ENCODE peak calls at places on chromosomes 12 and 14, in eight cellular contexts. J is heart left ventricle, R is SK-N-SH, N is Caco-2, Z is A549, F is gastrocnemius medialis, W is GM23248, V is small intestine. A is an unnamed sample. For H3K9me3 and H3K4me1, the result is how much of the 10 kb centered on the place peaks cover.

GRCh38 chr14:77458249-77458950 is 507 bp downstream of the AHSA1 start:
- DNase-seq in J (no peak), R (peak), N (peak), Z (peak), F (no peak), W (peak), V (peak), A (peak)

GRCh38 chr14:56087824-56088571 is 30.2 kb upstream of the PELI2 start:
- DNase-seq in J (no peak), R (no peak), N (no peak), Z (no peak), F (no peak), W (no peak), V (no peak), A (peak)

GRCh38 chr12:85979641-85980040 is 105.5 kb downstream of the NTS start:
- DNase-seq in J (no peak), R (no peak), N (no peak), Z (no peak), F (no peak), W (no peak), V (no peak), A (no peak)

GRCh38 chr12:65878540-65878939 is 54.3 kb downstream of the HMGA2 start:
- DNase-seq in J (no peak), R (no peak), N (peak), Z (peak), F (no peak), W (peak), V (no peak), A (peak)

GRCh38 chr12:106112094-106112822 is 26.5 kb downstream of the NUAK1 start:
- DNase-seq in J (no peak), R (peak), N (no peak), Z (no peak), F (peak), W (peak), V (no peak), A (no peak)

GRCh38 chr14:105739331-105740102 is 213.1 kb downstream of the TMEM121 start:
- DNase-seq in J (no peak), R (peak), N (no peak), Z (no peak), F (no peak), W (no peak), V (no peak), A (no peak)

GRCh38 chr14:37874429-37875109 is 279.1 kb downstream of the TTC6 start:
- DNase-seq in J (peak), R (peak), N (peak), Z (peak), F (peak), W (peak), V (peak), A (peak)

GRCh38 chr14:83924259-83924658 is 1605.7 kb upstream of the FLRT2 start:
- DNase-seq in J (no peak), R (no peak), N (no peak), Z (no peak), F (no peak), W (no peak), V (no peak), A (no peak)

GRCh38 chr14:75561013-75561432 is 17.4 kb upstream of the FLVCR2 start:
- DNase-seq in J (peak), R (peak), N (peak), Z (peak), F (peak), W (peak), V (peak), A (peak)

GRCh38 chr14:68248481-68249255 is 429.1 kb downstream of the RAD51B start:
- DNase-seq in J (no peak), R (peak), N (no peak), Z (peak), F (peak), W (peak), V (peak), A (peak)

GRCh38 chr14:80387563-80387981 is 176.3 kb upstream of the DIO2 start:
- DNase-seq in J (no peak), R (no peak), N (no peak), Z (no peak), F (peak), W (no peak), V (no peak), A (no peak)

GRCh38 chr12:48824112-48824511 is 5.8 kb downstream of the CACNB3 start:
- DNase-seq in J (no peak), R (no peak), N (no peak), Z (no peak), F (no peak), W (no peak), V (no peak), A (no peak)

GRCh38 chr14:57261604-57262003 is 7.1 kb downstream of the EXOC5 start:
- DNase-seq in J (no peak), R (no peak), N (no peak), Z (no peak), F (no peak), W (no peak), V (peak), A (no peak)

DNA sequence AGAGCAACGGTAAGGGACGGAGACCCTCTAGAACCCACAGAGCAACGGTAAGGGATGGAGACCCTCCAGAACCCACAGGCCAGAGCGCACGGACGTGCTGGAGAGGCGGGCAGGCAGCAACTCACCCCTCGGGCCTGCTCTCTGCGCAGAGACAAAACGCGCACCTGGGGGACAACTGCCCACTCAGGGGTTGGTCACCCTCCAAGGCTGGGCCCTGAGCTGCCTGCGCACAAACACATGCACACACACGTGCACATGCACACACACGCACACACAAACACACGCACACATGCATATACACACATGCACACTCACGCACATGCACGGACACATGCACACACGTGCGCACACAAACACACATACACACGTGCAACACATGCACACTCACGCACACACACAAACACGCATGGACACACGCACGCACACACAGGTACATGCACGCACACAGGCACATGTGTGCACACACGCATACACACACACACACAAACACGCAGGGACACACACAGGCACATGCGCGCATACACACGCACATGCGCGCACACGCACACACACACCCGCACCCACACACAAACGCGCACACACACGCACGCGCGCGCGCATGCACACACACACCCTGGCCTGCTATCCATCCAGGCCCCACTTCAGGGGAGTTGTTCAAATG is 88.3 kb downstream of the NCOR2 start:
- DNase-seq in J (no peak), R (no peak), N (no peak), Z (peak), F (no peak), W (no peak), V (no peak), A (no peak)
- H3K9me3 ChIP-seq in J (under half), R (under half), N (under half), Z (under half), F (under half), W (under half), V (under half), A (under half)

DNA sequence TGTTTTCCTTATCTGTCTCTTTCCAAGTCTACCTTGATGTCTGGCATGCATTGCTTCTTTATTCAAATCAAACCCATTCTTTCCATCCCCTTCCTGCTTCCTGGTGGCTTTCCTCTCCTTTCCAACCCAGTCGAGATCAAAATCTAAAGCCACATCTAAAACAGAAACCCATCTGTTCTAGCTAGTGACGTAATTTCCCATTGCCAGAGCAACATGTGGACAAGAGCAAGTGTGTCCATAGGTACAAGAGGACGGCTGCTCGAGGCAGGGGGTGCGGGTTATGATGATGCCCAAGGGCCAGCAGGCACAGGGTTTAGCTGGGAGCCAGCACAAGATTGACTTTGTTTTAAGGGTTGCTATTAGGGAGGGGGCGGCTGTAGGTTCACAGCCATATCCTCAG is 7.0 kb downstream of the KRT80 start:
- DNase-seq in J (no peak), R (peak), N (no peak), Z (no peak), F (no peak), W (no peak), V (no peak), A (no peak)
- H3K4me1 ChIP-seq in J (under half), R (half or more), N (under half), Z (half or more), F (under half), W (under half), V (under half), A (under half)

DNA sequence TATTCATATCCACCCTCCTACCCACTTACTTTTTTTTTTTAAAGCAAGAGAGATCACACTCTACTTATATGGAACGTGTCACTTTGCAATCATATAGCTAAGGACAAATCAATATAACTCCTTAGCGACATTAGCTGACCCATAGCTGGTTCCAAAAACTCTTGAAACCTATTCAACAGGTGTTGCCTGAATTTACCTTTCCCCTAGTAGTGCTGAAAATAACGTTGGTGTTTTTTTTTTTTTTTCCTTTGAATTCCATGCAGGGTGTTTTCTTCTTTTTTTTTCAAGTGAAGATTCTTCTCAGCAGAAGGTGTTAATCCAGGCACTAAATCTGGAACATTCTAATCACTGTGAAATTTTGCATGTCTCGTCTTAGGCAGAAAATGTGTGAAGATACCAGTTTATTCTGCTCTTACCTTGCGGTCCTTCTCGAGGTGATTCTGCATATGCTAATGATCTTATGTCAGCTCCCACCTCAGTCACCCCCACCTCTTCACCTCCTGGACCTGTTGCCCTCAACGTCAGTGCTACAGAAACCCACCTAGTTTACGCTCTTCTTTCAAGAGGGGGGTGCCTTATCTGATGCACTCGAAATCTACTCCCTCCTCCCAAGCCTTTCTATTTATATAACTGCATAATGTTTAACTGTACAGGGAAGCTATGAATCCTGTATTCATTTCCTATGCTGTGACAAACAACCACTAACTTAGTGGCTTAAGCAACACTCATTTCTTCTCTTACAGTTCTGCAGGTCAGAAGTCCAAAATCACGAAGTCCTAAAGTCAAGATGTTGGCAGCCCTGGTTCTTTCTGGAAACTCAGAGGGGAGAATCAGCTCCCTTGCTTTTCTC is 7.2 kb upstream of the VPS37B start:
- DNase-seq in J (no peak), R (no peak), N (no peak), Z (no peak), F (no peak), W (no peak), V (peak), A (no peak)
- H3K4me3 ChIP-seq in J (no peak), R (no peak), N (no peak), Z (no peak), F (no peak), W (no peak), V (no peak), A (no peak)

GRCh38 chr14:85533821-85534271 is 3.9 kb downstream of the FLRT2 start:
- DNase-seq in J (no peak), R (no peak), N (no peak), Z (no peak), F (peak), W (peak), V (no peak), A (peak)

GRCh38 chr14:85532981-85533820 is 3.3 kb downstream of the FLRT2 start:
- DNase-seq in J (peak), R (peak), N (no peak), Z (peak), F (peak), W (peak), V (no peak), A (peak)

GRCh38 chr14:85531141-85531593 is 1.2 kb downstream of the FLRT2 start:
- DNase-seq in J (peak), R (peak), N (no peak), Z (peak), F (peak), W (peak), V (no peak), A (peak)

GRCh38 chr14:85531594-85532391 is 1.8 kb downstream of the FLRT2 start:
- DNase-seq in J (peak), R (peak), N (no peak), Z (peak), F (peak), W (peak), V (no peak), A (peak)

DNA sequence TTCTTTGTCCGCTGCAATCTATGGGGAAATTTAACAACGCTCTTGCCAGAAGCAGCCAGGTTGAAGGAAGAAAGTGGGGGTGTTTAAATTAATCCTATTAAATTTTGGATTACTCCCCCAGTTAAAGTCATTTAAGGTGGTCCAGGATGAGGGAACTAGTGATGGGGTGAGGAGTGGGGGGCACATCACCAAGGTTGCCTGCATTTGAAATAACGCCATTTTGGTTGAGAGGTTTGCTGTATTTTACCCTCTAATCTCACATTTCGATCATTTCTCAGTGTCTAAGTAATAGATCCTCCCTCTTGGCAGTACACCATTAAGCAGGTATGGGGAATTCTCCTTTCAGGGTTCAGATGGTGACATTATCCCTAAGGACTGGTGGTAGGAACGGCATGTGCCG is 2.6 kb downstream of the FLRT2 start:
- DNase-seq in J (no peak), R (no peak), N (no peak), Z (no peak), F (no peak), W (no peak), V (no peak), A (no peak)
- H3K9me3 ChIP-seq in J (under half), R (under half), N (under half), Z (under half), F (under half), W (under half), V (under half), A (under half)

GRCh38 chr14:90534838-90535555 is 138.2 kb downstream of the CALM1 start:
- DNase-seq in J (no peak), R (no peak), N (no peak), Z (no peak), F (no peak), W (no peak), V (no peak), A (no peak)

GRCh38 chr14:90536092-90536491 is 139.3 kb downstream of the CALM1 start:
- DNase-seq in J (peak), R (no peak), N (no peak), Z (no peak), F (no peak), W (peak), V (no peak), A (peak)

GRCh38 chr14:90538095-90538494 is 141.3 kb downstream of the CALM1 start:
- DNase-seq in J (no peak), R (no peak), N (no peak), Z (no peak), F (no peak), W (no peak), V (no peak), A (no peak)

GRCh38 chr14:90535556-90535930 is 138.7 kb downstream of the CALM1 start:
- DNase-seq in J (no peak), R (no peak), N (no peak), Z (no peak), F (no peak), W (no peak), V (no peak), A (no peak)

GRCh38 chr14:90536511-90537191 is 139.8 kb downstream of the CALM1 start:
- DNase-seq in J (peak), R (no peak), N (no peak), Z (no peak), F (no peak), W (no peak), V (no peak), A (peak)
- H3K4me1 ChIP-seq in J (under half), R (under half), N (under half), Z (under half), F (under half), W (under half), V (under half), A (under half)

A was measured in thyroid gland.